ENCODE peak calls at places on chromosomes 5 and 9, in six cellular contexts. One of them, this sample, is unnamed.

GRCh38 chr5:79135790-79136553 is 24.4 kb downstream of the BHMT start:
- ATAC-seq in upper lobe of left lung: no peak
- ATAC-seq in A549: no peak
- ATAC-seq in HCT116: no peak
- ATAC-seq in IMR-90: no peak
- ATAC-seq in HepG2: peak; percentile 62
- ATAC-seq in this sample: no peak

GRCh38 chr9:121930970-121931369 is 162.1 kb downstream of the TTLL11 start:
- ATAC-seq in upper lobe of left lung: no peak
- ATAC-seq in A549: no peak
- ATAC-seq in HCT116: peak; percentile 9
- ATAC-seq in IMR-90: no peak
- ATAC-seq in HepG2: no peak
- ATAC-seq in this sample: no peak

GRCh38 chr5:124457901-124458300 is 288.5 kb downstream of the ZNF608 start:
- ATAC-seq in upper lobe of left lung: no peak
- ATAC-seq in A549: no peak
- ATAC-seq in HCT116: no peak
- ATAC-seq in IMR-90: no peak
- ATAC-seq in HepG2: no peak
- ATAC-seq in this sample: no peak

GRCh38 chr9:95574176-95574575 is 57.4 kb upstream of the PTCH1 start:
- ATAC-seq in upper lobe of left lung: no peak
- ATAC-seq in A549: peak; percentile 63
- ATAC-seq in HCT116: peak; percentile 79
- ATAC-seq in IMR-90: no peak
- ATAC-seq in HepG2: no peak
- ATAC-seq in this sample: no peak

GRCh38 chr9:71758785-71759184 is 9.5 kb downstream of the CEMIP2 start:
- ATAC-seq in upper lobe of left lung: no peak
- ATAC-seq in A549: no peak
- ATAC-seq in HCT116: peak; percentile 41
- ATAC-seq in IMR-90: no peak
- ATAC-seq in HepG2: peak; percentile 74
- ATAC-seq in this sample: no peak

GRCh38 chr5:172679621-172680212 is 38.7 kb downstream of the NEURL1B start:
- ATAC-seq in upper lobe of left lung: no peak
- ATAC-seq in A549: no peak
- ATAC-seq in HCT116: no peak
- ATAC-seq in IMR-90: no peak
- ATAC-seq in HepG2: no peak
- ATAC-seq in this sample: no peak

GRCh38 chr5:55231476-55232193 is 1.8 kb downstream of the CCNO start:
- ATAC-seq in upper lobe of left lung: no peak
- ATAC-seq in A549: no peak
- ATAC-seq in HCT116: no peak
- ATAC-seq in IMR-90: no peak
- ATAC-seq in HepG2: peak; percentile 4
- ATAC-seq in this sample: no peak

GRCh38 chr9:31839273-31839672 is 545.2 kb upstream of the ACO1 start:
- ATAC-seq in upper lobe of left lung: no peak
- ATAC-seq in A549: no peak
- ATAC-seq in HCT116: peak; percentile 55
- ATAC-seq in IMR-90: no peak
- ATAC-seq in HepG2: peak; percentile 85
- ATAC-seq in this sample: no peak

GRCh38 chr9:71355884-71356283 is 234.5 kb upstream of the TRPM3 start:
- ATAC-seq in upper lobe of left lung: no peak
- ATAC-seq in A549: no peak
- ATAC-seq in HCT116: no peak
- ATAC-seq in IMR-90: no peak
- ATAC-seq in HepG2: no peak
- ATAC-seq in this sample: no peak

GRCh38 chr5:149652697-149653096 is 71.4 kb downstream of the ARHGEF37 start:
- ATAC-seq in upper lobe of left lung: no peak
- ATAC-seq in A549: no peak
- ATAC-seq in HCT116: no peak
- ATAC-seq in IMR-90: no peak
- ATAC-seq in HepG2: no peak
- ATAC-seq in this sample: no peak

GRCh38 chr9:117411547-117411946 is 3.3 kb downstream of the ASTN2 start:
- ATAC-seq in upper lobe of left lung: no peak
- ATAC-seq in A549: peak; percentile 46
- ATAC-seq in HCT116: no peak
- ATAC-seq in IMR-90: no peak
- ATAC-seq in HepG2: peak; percentile 84
- ATAC-seq in this sample: no peak

GRCh38 chr9:133130721-133131244 is 9.7 kb upstream of the RALGDS start:
- ATAC-seq in upper lobe of left lung: no peak
- ATAC-seq in A549: no peak
- ATAC-seq in HCT116: no peak
- ATAC-seq in IMR-90: no peak
- ATAC-seq in HepG2: no peak
- ATAC-seq in this sample: no peak

GRCh38 chr9:638152-638551 is 203.3 kb upstream of the DMRT1 start:
- ATAC-seq in upper lobe of left lung: no peak
- ATAC-seq in A549: no peak
- ATAC-seq in HCT116: no peak
- ATAC-seq in IMR-90: no peak
- ATAC-seq in HepG2: no peak
- ATAC-seq in this sample: no peak

GRCh38 chr9:34451135-34451534 is 7.2 kb downstream of the FAM219A start:
- ATAC-seq in upper lobe of left lung: no peak
- ATAC-seq in A549: no peak
- ATAC-seq in HCT116: no peak
- ATAC-seq in IMR-90: no peak
- ATAC-seq in HepG2: no peak
- ATAC-seq in this sample: no peak

GRCh38 chr5:88692979-88693932 is 189.7 kb downstream of the MEF2C start:
- ATAC-seq in upper lobe of left lung: no peak
- ATAC-seq in A549: no peak
- ATAC-seq in HCT116: no peak
- ATAC-seq in IMR-90: no peak
- ATAC-seq in HepG2: peak; percentile 30
- ATAC-seq in this sample: no peak

GRCh38 chr9:37221489-37222106 is 101.2 kb downstream of the ZCCHC7 start:
- ATAC-seq in upper lobe of left lung: no peak
- ATAC-seq in A549: no peak
- ATAC-seq in HCT116: no peak
- ATAC-seq in IMR-90: no peak
- ATAC-seq in HepG2: no peak
- ATAC-seq in this sample: no peak

DNA sequence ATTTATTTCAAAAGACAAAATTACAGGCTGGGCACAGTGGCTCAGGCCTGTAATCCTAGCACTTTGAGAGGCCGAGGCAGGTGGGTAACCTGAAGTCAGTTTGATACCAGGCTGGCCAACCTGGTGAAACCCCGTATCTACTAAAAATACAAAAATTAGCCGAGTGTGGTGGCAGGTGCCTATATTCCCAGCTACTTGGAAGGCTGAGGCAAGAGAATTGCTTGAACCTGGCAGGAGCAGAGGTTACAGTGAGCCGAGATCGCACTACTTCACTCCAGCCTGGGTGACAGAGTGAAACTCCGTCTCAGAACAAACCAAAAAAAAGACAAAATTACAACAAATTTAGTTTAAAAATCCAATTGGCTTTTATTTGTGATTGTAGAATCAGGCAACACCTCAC is 14.3 kb upstream of the SLC30A5 start:
- ATAC-seq in upper lobe of left lung: no peak
- ATAC-seq in A549: no peak
- ATAC-seq in HCT116: no peak
- ATAC-seq in IMR-90: no peak
- ATAC-seq in HepG2: no peak
- ATAC-seq in this sample: no peak
- TF ChIP-seq POLR2A in upper lobe of left lung: no peak
- TF ChIP-seq POLR2A in A549: no peak
- TF ChIP-seq POLR2A in HCT116: no peak
- TF ChIP-seq POLR2A in IMR-90: no peak
- TF ChIP-seq POLR2A in HepG2: no peak
- TF ChIP-seq POLR2A in this sample: no peak

DNA sequence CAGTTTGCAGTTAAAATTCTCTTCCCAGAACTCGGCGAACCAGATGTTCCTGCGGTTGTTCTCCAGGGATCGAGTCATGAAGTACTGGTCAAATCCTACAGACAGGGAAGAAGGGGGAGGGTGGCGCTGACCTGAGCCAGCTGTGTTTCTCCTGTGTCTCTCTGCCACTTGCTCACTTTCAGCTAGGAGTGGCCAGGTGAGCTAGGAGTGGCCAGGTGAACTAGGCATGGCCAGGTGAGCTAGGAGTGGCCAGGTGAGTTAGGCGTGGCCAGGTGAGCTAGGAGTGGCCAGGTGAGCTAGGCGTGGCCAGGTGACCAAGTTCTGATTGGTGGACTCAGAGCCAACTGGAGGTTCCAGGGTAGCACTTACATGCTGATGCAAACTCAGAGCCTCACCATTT is 5.8 kb downstream of the GRM6 start:
- ATAC-seq in upper lobe of left lung: no peak
- ATAC-seq in A549: no peak
- ATAC-seq in HCT116: no peak
- ATAC-seq in IMR-90: no peak
- ATAC-seq in HepG2: no peak
- ATAC-seq in this sample: no peak
- H3K9me3 ChIP-seq in upper lobe of left lung: peaks cover 55% of the 10 kb centered on the region
- H3K9me3 ChIP-seq in A549: peaks cover 24% of the 10 kb centered on the region
- H3K9me3 ChIP-seq in HCT116: no peaks in the 10 kb centered on the region
- H3K9me3 ChIP-seq in IMR-90: peaks cover 70% of the 10 kb centered on the region
- H3K9me3 ChIP-seq in HepG2: peaks cover 49% of the 10 kb centered on the region
- H3K9me3 ChIP-seq in this sample: no peaks in the 10 kb centered on the region

GRCh38 chr9:81351166-81351565 is 338.2 kb downstream of the TLE1 start:
- ATAC-seq in upper lobe of left lung: no peak
- ATAC-seq in A549: no peak
- ATAC-seq in HCT116: no peak
- ATAC-seq in IMR-90: no peak
- ATAC-seq in HepG2: no peak
- ATAC-seq in this sample: no peak
- TF ChIP-seq POLR2A in upper lobe of left lung: no peak
- TF ChIP-seq POLR2A in A549: no peak
- TF ChIP-seq POLR2A in HCT116: no peak
- TF ChIP-seq POLR2A in IMR-90: no peak
- TF ChIP-seq POLR2A in HepG2: no peak
- TF ChIP-seq POLR2A in this sample: no peak

GRCh38 chr9:137355445-137356365 is 53.6 kb upstream of the NRARP start:
- ATAC-seq in upper lobe of left lung: no peak
- ATAC-seq in A549: no peak
- ATAC-seq in HCT116: no peak
- ATAC-seq in IMR-90: no peak
- ATAC-seq in HepG2: no peak
- ATAC-seq in this sample: no peak

GRCh38 chr9:137352511-137353222 is 50.6 kb upstream of the NRARP start:
- ATAC-seq in upper lobe of left lung: no peak
- ATAC-seq in A549: no peak
- ATAC-seq in HCT116: no peak
- ATAC-seq in IMR-90: no peak
- ATAC-seq in HepG2: peak; percentile 29
- ATAC-seq in this sample: no peak

GRCh38 chr9:137353223-137354152 is 51.4 kb upstream of the NRARP start:
- ATAC-seq in upper lobe of left lung: peak; percentile 56
- ATAC-seq in A549: no peak
- ATAC-seq in HCT116: no peak
- ATAC-seq in IMR-90: no peak
- ATAC-seq in HepG2: no peak
- ATAC-seq in this sample: peak; percentile 64

GRCh38 chr9:137354845-137355420 is 52.9 kb upstream of the NRARP start:
- ATAC-seq in upper lobe of left lung: no peak
- ATAC-seq in A549: no peak
- ATAC-seq in HCT116: no peak
- ATAC-seq in IMR-90: no peak
- ATAC-seq in HepG2: no peak
- ATAC-seq in this sample: no peak

DNA sequence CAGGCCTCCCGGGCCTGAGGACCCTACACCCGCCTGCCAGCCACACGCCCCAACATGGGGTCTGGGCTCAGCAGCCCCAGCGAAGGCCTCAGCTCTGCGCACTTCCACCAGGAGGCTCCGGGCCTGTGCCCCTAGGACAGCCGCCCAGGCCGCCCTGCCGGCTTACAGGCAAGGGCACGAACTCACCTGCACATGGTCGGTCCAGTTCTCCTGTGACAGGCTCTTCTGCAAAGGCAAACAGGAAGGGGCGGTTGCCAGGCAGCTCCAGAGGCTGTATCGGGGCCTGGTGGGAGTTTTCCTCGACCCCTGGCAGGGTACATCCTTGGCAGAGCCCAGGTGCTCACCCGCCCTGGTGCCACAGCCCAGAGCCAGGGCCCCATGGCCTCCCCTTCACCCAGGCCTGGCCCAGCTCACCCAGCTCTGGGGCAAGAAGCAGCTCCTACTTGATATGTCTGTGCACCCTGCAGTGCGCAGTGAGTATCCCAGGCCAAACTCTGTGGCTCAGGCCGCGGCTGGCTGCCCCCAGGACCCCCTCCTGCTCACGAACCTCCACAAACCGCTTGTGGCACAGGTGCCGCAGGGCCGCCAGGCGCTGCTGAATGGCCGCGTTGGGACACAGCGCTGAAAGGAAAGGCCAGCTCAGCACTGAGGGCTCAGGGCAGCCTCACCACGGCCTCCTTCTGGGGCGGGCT is 52.2 kb upstream of the NRARP start:
- ATAC-seq in upper lobe of left lung: no peak
- ATAC-seq in A549: no peak
- ATAC-seq in HCT116: no peak
- ATAC-seq in IMR-90: no peak
- ATAC-seq in HepG2: peak; percentile 8
- ATAC-seq in this sample: no peak
- H3K9me3 ChIP-seq in upper lobe of left lung: peaks cover 13% of the 10 kb centered on the region
- H3K9me3 ChIP-seq in A549: peaks cover 35% of the 10 kb centered on the region
- H3K9me3 ChIP-seq in HCT116: peaks cover 10% of the 10 kb centered on the region
- H3K9me3 ChIP-seq in IMR-90: peaks cover 38% of the 10 kb centered on the region
- H3K9me3 ChIP-seq in HepG2: peaks cover 29% of the 10 kb centered on the region
- H3K9me3 ChIP-seq in this sample: peaks cover 24% of the 10 kb centered on the region

DNA sequence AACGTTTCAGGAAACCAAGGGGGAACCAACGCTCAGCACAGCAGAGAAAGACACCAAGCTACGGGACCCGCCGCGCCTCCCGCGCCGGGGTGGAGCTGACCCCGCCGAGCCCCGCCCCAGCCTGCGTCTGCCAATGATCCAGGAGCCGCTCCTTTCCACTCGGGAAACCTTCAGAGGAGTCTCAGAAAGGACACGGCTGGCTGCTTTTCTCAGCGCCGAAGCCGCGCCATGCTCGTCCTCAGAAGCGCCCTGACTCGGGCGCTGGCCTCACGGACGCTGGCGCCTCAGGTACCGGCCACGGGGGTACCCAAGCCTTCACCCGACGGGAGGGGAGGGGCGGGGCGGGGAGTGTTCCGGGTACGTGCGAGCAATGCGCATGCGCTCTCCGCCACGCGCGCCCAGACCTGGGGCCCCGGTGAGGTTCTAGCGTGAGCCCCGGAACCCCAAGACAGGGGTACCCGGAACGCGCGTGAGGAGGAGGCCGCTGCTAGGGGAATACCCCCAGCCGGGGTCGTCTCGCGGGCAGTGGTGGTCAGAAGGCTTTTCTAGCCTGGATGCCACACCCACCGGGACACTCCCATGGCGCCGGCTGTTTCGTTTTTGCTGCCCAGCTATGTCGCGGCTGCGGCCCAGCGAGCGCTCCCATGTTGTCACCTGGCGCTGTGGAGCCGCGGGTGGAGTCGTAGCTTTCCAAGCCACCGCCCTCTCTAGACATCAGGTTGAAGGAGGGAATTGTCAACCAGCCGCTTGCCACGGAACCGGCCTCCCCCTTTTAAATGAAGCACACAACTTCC is at the start of gene NIPSNAP3A:
- ATAC-seq in upper lobe of left lung: peak; percentile 97
- ATAC-seq in A549: peak; percentile 95
- ATAC-seq in HCT116: peak; percentile 90
- ATAC-seq in IMR-90: peak; percentile 96
- ATAC-seq in HepG2: peak; percentile 94
- ATAC-seq in this sample: peak; percentile 92
- TF ChIP-seq POLR2A in upper lobe of left lung: peak; percentile 11
- TF ChIP-seq POLR2A in A549: peak; percentile 51
- TF ChIP-seq POLR2A in HCT116: no peak
- TF ChIP-seq POLR2A in IMR-90: peak; percentile 42
- TF ChIP-seq POLR2A in HepG2: peak; percentile 73
- TF ChIP-seq POLR2A in this sample: peak; percentile 50